ENCODE peak calls at places on chromosomes 16 and 17, in five cellular contexts. R is B cell; W is DMS79 treated with DMSO at 0.1 percent for 48 hours; K is nucleus accumbens; B is activated CD8-positive, alpha-beta memory T cell treated with anti-CD3 and anti-CD28 coated beads for 24 hours. G is an unnamed sample.

GRCh38 chr17:57949649-57950048 is 5.6 kb downstream of the CUEDC1 start:
- DNase-seq in R (no peak), W (no peak), K (no peak), B (no peak), G (no peak)

GRCh38 chr16:27214084-27214961 is 11.0 kb downstream of the KDM8 start:
- DNase-seq in R (no peak), W (no peak), K (no peak), B (no peak), G (peak; percentile 73)

GRCh38 chr16:81817789-81818304 is 38.8 kb downstream of the PLCG2 start:
- DNase-seq in R (peak; percentile 85), W (no peak), K (no peak), B (no peak), G (no peak)

GRCh38 chr17:28390984-28391383 is 15.0 kb downstream of the SLC46A1 start:
- DNase-seq in R (no peak), W (no peak), K (no peak), B (no peak), G (no peak)

GRCh38 chr17:39064374-39064773 is 87.1 kb downstream of the PLXDC1 start:
- DNase-seq in R (no peak), W (no peak), K (no peak), B (no peak), G (no peak)

GRCh38 chr17:921161-921560 is 58.4 kb downstream of the NXN start:
- DNase-seq in R (no peak), W (no peak), K (no peak), B (no peak), G (no peak)

GRCh38 chr16:71357681-71358080 is 842 bp upstream of the CALB2 start:
- DNase-seq in R (no peak), W (peak; percentile 1), K (no peak), B (no peak), G (no peak)

GRCh38 chr16:35823342-35823741 is 2363.9 kb downstream of the TP53TG3F start:
- DNase-seq in R (no peak), W (no peak), K (no peak), B (no peak), G (no peak)

GRCh38 chr17:77442976-77443742 is 302.4 kb downstream of the SEC14L1 start:
- DNase-seq in R (no peak), W (no peak), K (no peak), B (no peak), G (no peak)

GRCh38 chr16:81804134-81804610 is 25.1 kb downstream of the PLCG2 start:
- DNase-seq in R (peak; percentile 49), W (no peak), K (no peak), B (no peak), G (no peak)

GRCh38 chr17:37438141-37438540 is 31.5 kb downstream of the TADA2A start:
- DNase-seq in R (no peak), W (no peak), K (no peak), B (no peak), G (no peak)

GRCh38 chr17:65573283-65573603 is 11.8 kb upstream of the AXIN2 start:
- DNase-seq in R (no peak), W (no peak), K (no peak), B (no peak), G (no peak)

GRCh38 chr17:75250009-75250471 is 11.4 kb downstream of the GGA3 start:
- DNase-seq in R (peak; percentile 54), W (no peak), K (no peak), B (peak; percentile 86), G (no peak)

GRCh38 chr16:28110479-28110878 is 47.0 kb upstream of the GSG1L start:
- DNase-seq in R (no peak), W (no peak), K (no peak), B (no peak), G (no peak)

GRCh38 chr16:63612462-63613227 is 1509.2 kb downstream of the CDH11 start:
- DNase-seq in R (no peak), W (no peak), K (no peak), B (no peak), G (no peak)

GRCh38 chr16:67158637-67159600 is 790 bp downstream of the TRADD start:
- DNase-seq in R (peak; percentile 83), W (peak; percentile 7), K (no peak), B (peak; percentile 88), G (peak; percentile 39)

GRCh38 chr16:82470506-82471196 is 156.1 kb upstream of the CDH13 start:
- DNase-seq in R (no peak), W (no peak), K (no peak), B (no peak), G (no peak)